ENCODE peak calls at places on chromosomes 1 and 21, in five cellular contexts. G, J, N, D and S are unnamed samples.

GRCh38 chr1:36857761-36858160 is 176.6 kb downstream of the GRIK3 start:
- DNase-seq in D (no peak), N (no peak), G (no peak), J (no peak), S (no peak)

GRCh38 chr1:70907563-70908310 is 139.9 kb downstream of the PTGER3 start:
- DNase-seq in G (no peak), D (peak; percentile 44), J (no peak), N (no peak), S (no peak)

GRCh38 chr1:226643701-226644540 is 95.2 kb downstream of the ITPKB start:
- DNase-seq in J (no peak), D (no peak), N (no peak), G (no peak), S (peak; percentile 53)

GRCh38 chr1:185514296-185514695 is 197.3 kb upstream of the IVNS1ABP start:
- DNase-seq in J (no peak), D (no peak), N (no peak), G (no peak), S (no peak)

GRCh38 chr21:35217504-35218060 is 168.5 kb upstream of the RUNX1 start:
- DNase-seq in N (no peak), J (peak; percentile 100), G (no peak), D (no peak), S (no peak)

GRCh38 chr1:81679972-81680371 is 120.8 kb upstream of the ADGRL2 start:
- DNase-seq in J (no peak), N (peak; percentile 93), D (no peak), G (no peak), S (no peak)

GRCh38 chr1:51897699-51898031 is 19.1 kb upstream of the NRDC start:
- DNase-seq in J (peak; percentile 91), N (no peak), D (no peak), G (peak; percentile 36), S (no peak)

GRCh38 chr1:192788184-192788583 is 20.7 kb upstream of the RGS2 start:
- DNase-seq in G (no peak), J (peak; percentile 71), D (no peak), N (no peak), S (peak; percentile 59)

GRCh38 chr1:30318413-30318812 is 405.0 kb downstream of the MATN1 start:
- DNase-seq in N (no peak), J (no peak), D (no peak), G (no peak), S (no peak)

GRCh38 chr1:34199927-34200326 is 23.2 kb downstream of the C1orf94 start:
- DNase-seq in D (no peak), J (peak; percentile 97), G (peak; percentile 32), N (no peak), S (no peak)

GRCh38 chr1:33007190-33008050 is 29.3 kb downstream of the AK2 start:
- DNase-seq in G (no peak), D (no peak), J (peak; percentile 90), N (peak; percentile 32), S (no peak)

GRCh38 chr1:218165687-218166088 is 119.4 kb upstream of the RRP15 start:
- DNase-seq in J (no peak), N (no peak), G (no peak), D (no peak), S (no peak)

GRCh38 chr1:235468970-235469369 is 35.3 kb downstream of the B3GALNT2 start:
- DNase-seq in D (no peak), N (no peak), G (peak; percentile 13), J (peak; percentile 79), S (no peak)

GRCh38 chr1:118077331-118078055 is 107.5 kb downstream of the SPAG17 start:
- DNase-seq in G (no peak), J (peak; percentile 58), N (peak; percentile 19), D (no peak), S (no peak)

GRCh38 chr1:65458730-65459396 is 38.4 kb downstream of the LEPR start:
- DNase-seq in G (no peak), N (no peak), J (no peak), D (no peak), S (no peak)

GRCh38 chr1:117676615-117677130 is 70.8 kb downstream of the TENT5C start:
- DNase-seq in D (no peak), J (no peak), N (no peak), G (no peak), S (no peak)

GRCh38 chr21:45142469-45142868 is 68.1 kb downstream of the ADARB1 start:
- DNase-seq in D (no peak), N (no peak), J (peak; percentile 30), G (no peak), S (no peak)

GRCh38 chr1:172658871-172659453 is at the start of gene FASLG:
- DNase-seq in N (no peak), D (peak; percentile 82), J (no peak), G (no peak), S (no peak)

GRCh38 chr1:119646521-119647227 is 1.4 kb downstream of the ZNF697 start:
- DNase-seq in D (no peak), G (no peak), J (peak; percentile 90), N (no peak), S (no peak)

GRCh38 chr1:185305419-185305818 is 11.6 kb downstream of the IVNS1ABP start:
- DNase-seq in J (peak; percentile 20), N (no peak), G (no peak), D (no peak), S (no peak)

GRCh38 chr1:205258313-205259176 is 30.8 kb downstream of the TMCC2 start:
- DNase-seq in G (no peak), D (no peak), N (no peak), J (peak; percentile 71), S (no peak)

GRCh38 chr1:86965012-86965826 is 50.8 kb downstream of the HS2ST1 start:
- DNase-seq in N (peak; percentile 45), D (peak; percentile 10), G (no peak), J (peak; percentile 40), S (no peak)

GRCh38 chr1:3907031-3907534 is 7.0 kb upstream of the C1orf174 start:
- DNase-seq in J (no peak), D (no peak), N (no peak), G (no peak), S (no peak)

GRCh38 chr1:9905010-9905409 is 5.1 kb downstream of the CTNNBIP1 start:
- DNase-seq in G (no peak), N (no peak), D (no peak), J (peak; percentile 21), S (no peak)